ENCODE peak calls at places on chromosomes 6 and 20, in ten cellular contexts. Z is GM23338, T is neural crest cell, O is fibroblast of pulmonary artery, S is heart left ventricle, A is GM20000, V is AG04449, C is choroid plexus epithelial cell, H is cardiac fibroblast, D is cardiac muscle cell. U is an unnamed sample.

GRCh38 chr6:147808631-147809030 is 300.1 kb downstream of the SAMD5 start:
- DNase-seq in Z (no peak), T (no peak), O (no peak), S (no peak), A (no peak), V (no peak), C (peak), H (no peak), D (no peak), U (no peak)

GRCh38 chr6:168021581-168021980 is 24.1 kb downstream of the KIF25 start:
- DNase-seq in Z (no peak), T (no peak), O (no peak), S (no peak), A (no peak), V (no peak), C (no peak), H (no peak), D (no peak), U (no peak)

GRCh38 chr20:4966826-4967751 is 34.2 kb downstream of the SLC23A2 start:
- DNase-seq in Z (no peak), T (no peak), O (no peak), S (no peak), A (no peak), V (no peak), C (peak), H (no peak), D (no peak), U (no peak)

GRCh38 chr6:81800666-81801065 is 48.2 kb upstream of the TENT5A start:
- DNase-seq in Z (no peak), T (no peak), O (no peak), S (no peak), A (no peak), V (no peak), C (no peak), H (no peak), D (no peak), U (no peak)

GRCh38 chr20:5033566-5033965 is 32.3 kb upstream of the SLC23A2 start:
- DNase-seq in Z (no peak), T (no peak), O (peak), S (no peak), A (no peak), V (peak), C (peak), H (peak), D (no peak), U (no peak)

GRCh38 chr20:47988601-47989116 is 203.4 kb upstream of the SULF2 start:
- DNase-seq in Z (no peak), T (no peak), O (no peak), S (no peak), A (no peak), V (no peak), C (no peak), H (no peak), D (peak), U (no peak)

GRCh38 chr6:137013738-137014602 is 30.8 kb downstream of the IL20RA start:
- DNase-seq in Z (peak), T (no peak), O (peak), S (no peak), A (no peak), V (peak), C (peak), H (peak), D (peak), U (no peak)

GRCh38 chr6:30357678-30358339 is 12.9 kb downstream of the RPP21 start:
- DNase-seq in Z (peak), T (peak), O (peak), S (no peak), A (peak), V (peak), C (peak), H (peak), D (peak), U (peak)

GRCh38 chr6:151026021-151026663 is 160.6 kb downstream of the MTHFD1L start:
- DNase-seq in Z (no peak), T (no peak), O (no peak), S (no peak), A (no peak), V (no peak), C (no peak), H (no peak), D (no peak), U (no peak)

GRCh38 chr20:52596261-52596660 is 375.9 kb upstream of the TSHZ2 start:
- DNase-seq in Z (no peak), T (no peak), O (no peak), S (no peak), A (no peak), V (no peak), C (no peak), H (no peak), D (peak), U (no peak)

GRCh38 chr20:52595492-52595891 is 376.7 kb upstream of the TSHZ2 start:
- DNase-seq in Z (no peak), T (no peak), O (no peak), S (no peak), A (no peak), V (no peak), C (no peak), H (no peak), D (peak), U (no peak)

GRCh38 chr20:52592567-52592966 is 379.6 kb upstream of the TSHZ2 start:
- DNase-seq in Z (no peak), T (no peak), O (no peak), S (no peak), A (no peak), V (no peak), C (no peak), H (no peak), D (no peak), U (no peak)

GRCh38 chr20:52590100-52590499 is 382.1 kb upstream of the TSHZ2 start:
- DNase-seq in Z (no peak), T (no peak), O (no peak), S (no peak), A (no peak), V (no peak), C (no peak), H (no peak), D (no peak), U (no peak)

DNA sequence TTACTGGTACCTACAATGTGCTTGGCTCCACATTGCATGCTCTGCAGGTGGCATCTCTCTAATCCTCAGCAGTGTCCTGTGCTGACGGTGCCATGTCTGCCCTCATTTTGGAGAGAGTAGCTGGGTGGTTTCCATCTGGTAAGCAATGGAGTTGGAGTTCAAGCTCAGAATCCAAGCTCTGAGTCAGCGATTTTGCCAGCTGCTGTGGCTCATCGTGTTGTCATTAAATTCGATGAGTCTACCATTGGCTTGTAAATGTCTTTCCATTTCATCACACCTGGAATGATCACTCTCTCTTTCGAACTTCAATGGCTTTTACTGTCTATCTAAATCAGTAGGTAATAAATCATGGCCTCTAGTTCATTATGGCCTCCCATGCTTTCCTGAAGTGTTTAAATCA is 378.5 kb upstream of the TSHZ2 start:
- DNase-seq in Z (no peak), T (no peak), O (no peak), S (no peak), A (no peak), V (no peak), C (no peak), H (no peak), D (no peak), U (no peak)
- TF ChIP-seq CTCF in Z (no peak), T (no peak), O (no peak), S (no peak), A (no peak), V (no peak), C (no peak), H (no peak), D (no peak), U (no peak)

GRCh38 chr6:41724638-41725501 is 10.5 kb downstream of the TFEB start:
- DNase-seq in Z (no peak), T (no peak), O (no peak), S (no peak), A (no peak), V (no peak), C (no peak), H (no peak), D (peak), U (no peak)
- TF ChIP-seq CTCF in Z (no peak), T (no peak), O (no peak), S (no peak), A (no peak), V (no peak), C (no peak), H (no peak), D (no peak), U (no peak)

GRCh38 chr6:3252861-3253596 is 5.7 kb upstream of the PSMG4 start:
- DNase-seq in Z (no peak), T (no peak), O (no peak), S (no peak), A (no peak), V (no peak), C (no peak), H (no peak), D (no peak), U (no peak)
- TF ChIP-seq CTCF in Z (no peak), T (no peak), O (no peak), S (no peak), A (no peak), V (no peak), C (no peak), H (no peak), D (no peak), U (no peak)

DNA sequence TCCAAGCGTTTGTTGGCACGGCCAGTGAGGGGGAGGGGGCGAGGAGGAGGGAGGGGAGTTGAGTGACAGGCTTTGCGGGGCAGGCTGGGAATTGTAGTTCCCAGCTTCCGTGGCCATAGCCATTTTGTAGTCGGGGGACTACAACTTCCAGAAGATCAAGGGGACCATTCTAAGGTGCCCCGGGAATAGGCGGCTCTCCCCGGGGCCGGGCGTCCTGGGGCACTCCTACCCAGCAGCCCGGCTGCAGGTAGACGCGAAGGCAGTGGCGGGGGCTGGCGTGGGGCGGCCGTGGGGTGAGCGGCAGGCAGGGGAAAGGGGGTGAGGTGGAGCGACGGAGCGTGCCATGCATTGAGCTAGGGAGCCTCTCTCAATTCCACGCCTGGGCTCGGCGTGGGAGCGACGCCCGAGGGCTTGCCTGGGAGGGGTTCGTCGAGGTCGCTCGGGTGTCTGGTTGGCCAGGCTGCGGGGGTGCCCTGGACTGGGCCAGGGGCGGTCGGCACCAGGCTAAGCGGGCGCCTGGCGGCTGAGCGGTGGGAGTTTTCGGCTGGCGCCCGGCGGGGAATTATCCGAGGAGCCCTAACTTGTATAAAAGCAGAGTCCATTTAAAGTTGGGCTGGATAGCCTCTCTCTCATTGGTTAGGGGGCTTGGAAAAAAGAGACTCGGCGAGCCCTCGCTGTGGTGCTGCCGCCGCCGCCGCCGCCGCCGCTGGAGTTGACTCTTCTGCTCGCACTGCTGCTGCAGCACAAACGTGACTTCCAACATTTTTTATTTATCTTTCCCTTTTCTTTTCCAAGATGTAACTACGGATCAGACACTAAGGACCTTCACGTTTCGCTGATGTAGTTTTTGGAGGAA is at the start of gene JARID2:
- DNase-seq in Z (peak), T (peak), O (peak), S (peak), A (peak), V (peak), C (peak), H (peak), D (peak), U (peak)
- TF ChIP-seq CTCF in Z (no peak), T (no peak), O (no peak), S (no peak), A (no peak), V (no peak), C (no peak), H (no peak), D (no peak), U (no peak)

GRCh38 chr20:1663917-1664316 is 6.3 kb upstream of the SIRPG start:
- DNase-seq in Z (no peak), T (no peak), O (no peak), S (no peak), A (no peak), V (no peak), C (peak), H (no peak), D (no peak), U (no peak)

GRCh38 chr20:1664911-1665310 is 7.3 kb upstream of the SIRPG start:
- DNase-seq in Z (no peak), T (no peak), O (no peak), S (no peak), A (peak), V (no peak), C (no peak), H (no peak), D (no peak), U (peak)

GRCh38 chr20:1665345-1665744 is 7.8 kb upstream of the SIRPG start:
- DNase-seq in Z (no peak), T (no peak), O (no peak), S (no peak), A (no peak), V (no peak), C (no peak), H (no peak), D (no peak), U (no peak)

GRCh38 chr20:1660263-1660662 is 2.7 kb upstream of the SIRPG start:
- DNase-seq in Z (no peak), T (no peak), O (no peak), S (no peak), A (no peak), V (no peak), C (no peak), H (no peak), D (no peak), U (no peak)

GRCh38 chr20:1661542-1662299 is 4.1 kb upstream of the SIRPG start:
- DNase-seq in Z (no peak), T (no peak), O (no peak), S (no peak), A (no peak), V (no peak), C (no peak), H (no peak), D (no peak), U (no peak)
- TF ChIP-seq CTCF in Z (no peak), T (no peak), O (no peak), S (no peak), A (no peak), V (no peak), C (no peak), H (no peak), D (no peak), U (no peak)